ENCODE peak calls at places on chromosomes 3 and 15, in seven cellular contexts. Z is skeletal muscle cell; Y is A549; C is H54; G is NCI-H1092; S is NCI-H2171 treated with DMSO at 0.1 percent for 48 hours; O is stimulated activated CD4-positive, alpha-beta T cell treated with anti-CD3 and anti-CD28 coated beads, Interleukin-2, amount 100 ng/mL, for 48 hours. A is an unnamed sample.
A peak's percentile ranks its signal among the peaks of the same experiment; 100 is the strongest.

GRCh38 chr3:129888739-129889138 is 4.8 kb downstream of the TMCC1 start:
- DNase-seq in O (no peak), S (no peak), Z (peak; percentile 82), Y (peak; percentile 48), G (no peak), C (peak; percentile 68), A (peak; percentile 24)

GRCh38 chr3:67017211-67017610 is 19.1 kb downstream of the KBTBD8 start:
- DNase-seq in S (no peak), C (no peak), Y (no peak), O (no peak), G (no peak), Z (no peak), A (no peak)

GRCh38 chr3:42473083-42473932 is 29.1 kb upstream of the VIPR1 start:
- DNase-seq in G (no peak), Y (no peak), O (no peak), C (no peak), Z (peak; percentile 4), S (peak; percentile 25), A (no peak)

GRCh38 chr15:48177383-48177874 is 666 bp downstream of the MYEF2 start:
- DNase-seq in Y (peak; percentile 48), G (peak; percentile 23), C (peak; percentile 12), O (no peak), Z (peak; percentile 3), S (peak; percentile 76), A (no peak)

GRCh38 chr15:66405007-66405406 is 18.3 kb downstream of the MAP2K1 start:
- DNase-seq in C (no peak), Z (no peak), O (no peak), G (no peak), S (no peak), Y (no peak), A (no peak)

GRCh38 chr15:92159906-92160841 is 233.5 kb upstream of the ST8SIA2 start:
- DNase-seq in Z (no peak), Y (no peak), C (no peak), S (peak; percentile 49), G (no peak), O (no peak), A (no peak)

GRCh38 chr3:177463863-177464262 is 266.6 kb upstream of the TBL1XR1 start:
- DNase-seq in Z (peak; percentile 42), G (no peak), Y (no peak), C (peak; percentile 33), O (no peak), S (no peak), A (no peak)

GRCh38 chr3:49256152-49256551 is 20.9 kb downstream of the C3orf62 start:
- DNase-seq in C (no peak), Z (no peak), Y (no peak), S (no peak), O (no peak), G (no peak), A (no peak)

GRCh38 chr15:46416544-46416943 is 781.7 kb downstream of the SQOR start:
- DNase-seq in Z (no peak), Y (no peak), S (no peak), C (no peak), O (no peak), G (no peak), A (no peak)

GRCh38 chr15:98896802-98897732 is 110.5 kb downstream of the PGPEP1L start:
- DNase-seq in Z (peak; percentile 99), Y (peak; percentile 100), C (peak; percentile 62), S (peak; percentile 77), G (no peak), O (no peak), A (peak; percentile 96)

GRCh38 chr3:151818361-151818760 is 4.4 kb downstream of the AADAC start:
- DNase-seq in G (no peak), C (no peak), Z (no peak), Y (no peak), O (no peak), S (no peak), A (no peak)

GRCh38 chr3:5616873-5617272 is 429.4 kb downstream of the EDEM1 start:
- DNase-seq in S (no peak), G (no peak), O (no peak), Z (no peak), Y (no peak), C (no peak), A (no peak)

GRCh38 chr3:187946981-187947380 is 201.7 kb upstream of the BCL6 start:
- DNase-seq in C (no peak), S (no peak), G (no peak), Y (no peak), O (no peak), Z (no peak), A (no peak)

GRCh38 chr3:21457084-21457483 is 293.9 kb downstream of the ZNF385D start:
- DNase-seq in G (no peak), S (no peak), Y (no peak), O (no peak), C (no peak), Z (no peak), A (no peak)

GRCh38 chr15:77901921-77902750 is 175.4 kb downstream of the TBC1D2B start:
- DNase-seq in O (no peak), G (no peak), Z (no peak), C (no peak), Y (peak; percentile 49), S (peak; percentile 16), A (no peak)

GRCh38 chr3:61832375-61833229 is 271.2 kb downstream of the PTPRG start:
- DNase-seq in C (no peak), O (no peak), Z (no peak), Y (no peak), G (no peak), S (no peak), A (no peak)

GRCh38 chr15:64930019-64930652 is 18.4 kb downstream of the ANKDD1A start:
- DNase-seq in C (no peak), G (no peak), S (no peak), Y (no peak), Z (no peak), O (no peak), A (no peak)

GRCh38 chr3:46094506-46094905 is 67.2 kb upstream of the XCR1 start:
- DNase-seq in C (no peak), G (no peak), Z (no peak), O (no peak), Y (no peak), S (no peak), A (no peak)

GRCh38 chr3:187746059-187746453 is 788 bp upstream of the BCL6 start:
- DNase-seq in C (no peak), Y (no peak), Z (no peak), S (no peak), G (no peak), O (no peak), A (no peak)

GRCh38 chr3:148202386-148202785 is 495.3 kb upstream of the AGTR1 start:
- DNase-seq in O (no peak), Z (no peak), G (no peak), C (no peak), S (no peak), Y (no peak), A (no peak)

GRCh38 chr3:73542127-73542526 is 82.6 kb downstream of the PDZRN3 start:
- DNase-seq in S (no peak), Z (no peak), C (no peak), Y (no peak), O (no peak), G (peak; percentile 36), A (no peak)

GRCh38 chr3:17181413-17181907 is 296.7 kb downstream of the PLCL2 start:
- DNase-seq in C (no peak), G (no peak), Y (no peak), Z (no peak), O (no peak), S (no peak), A (no peak)

GRCh38 chr15:96542130-96542770 is 211.8 kb downstream of the NR2F2 start:
- DNase-seq in S (no peak), G (no peak), O (no peak), Y (no peak), Z (no peak), C (no peak), A (no peak)

GRCh38 chr3:157335198-157335597 is 101.5 kb upstream of the PTX3 start:
- DNase-seq in Y (no peak), Z (no peak), G (no peak), S (no peak), O (no peak), C (no peak), A (no peak)

GRCh38 chr15:70269991-70270751 is 172.5 kb upstream of the TLE3 start:
- DNase-seq in Y (no peak), C (no peak), O (no peak), Z (peak; percentile 58), G (no peak), S (peak; percentile 45), A (no peak)